ENCODE peak calls at places on chromosomes 7 and 10, in five cellular contexts. T is hepatocyte, Q is MCF 10A, F is suprapubic skin, M is cardiac muscle cell. K is an unnamed sample.

GRCh38 chr10:133422223-133422820 is 2.1 kb downstream of the SPRN start:
- DNase-seq in T (no peak), Q (no peak), F (no peak), M (no peak), K (no peak)

GRCh38 chr7:11524476-11525398 is 307.3 kb downstream of the THSD7A start:
- DNase-seq in T (no peak), Q (no peak), F (no peak), M (no peak), K (no peak)

GRCh38 chr7:39271386-39271785 is 293.7 kb downstream of the POU6F2 start:
- DNase-seq in T (peak), Q (peak), F (no peak), M (peak), K (no peak)

GRCh38 chr7:28921822-28922221 is 36.3 kb downstream of the TRIL start:
- DNase-seq in T (peak), Q (peak), F (no peak), M (peak), K (peak)

GRCh38 chr7:133051066-133051465 is 30.8 kb downstream of the CHCHD3 start:
- DNase-seq in T (peak), Q (peak), F (no peak), M (peak), K (no peak)

GRCh38 chr7:102146989-102147388 is 139.7 kb upstream of the SH2B2 start:
- DNase-seq in T (no peak), Q (no peak), F (no peak), M (no peak), K (no peak)

GRCh38 chr7:130426541-130426940 is 14.3 kb downstream of the CEP41 start:
- DNase-seq in T (no peak), Q (no peak), F (no peak), M (no peak), K (no peak)

GRCh38 chr10:43942096-43942885 is 293.6 kb upstream of the ZNF32 start:
- DNase-seq in T (no peak), Q (no peak), F (peak), M (peak), K (peak)

GRCh38 chr7:25843467-25843866 is 308.5 kb upstream of the NFE2L3 start:
- DNase-seq in T (no peak), Q (no peak), F (no peak), M (no peak), K (no peak)

GRCh38 chr10:28266449-28267224 is 36.2 kb downstream of the MPP7 start:
- DNase-seq in T (no peak), Q (no peak), F (no peak), M (no peak), K (no peak)

GRCh38 chr7:1954366-1955004 is 278.3 kb downstream of the MAD1L1 start:
- DNase-seq in T (no peak), Q (no peak), F (no peak), M (no peak), K (no peak)

GRCh38 chr7:10483671-10484070 is 490.0 kb upstream of the PHF14 start:
- DNase-seq in T (no peak), Q (peak), F (no peak), M (no peak), K (no peak)

DNA sequence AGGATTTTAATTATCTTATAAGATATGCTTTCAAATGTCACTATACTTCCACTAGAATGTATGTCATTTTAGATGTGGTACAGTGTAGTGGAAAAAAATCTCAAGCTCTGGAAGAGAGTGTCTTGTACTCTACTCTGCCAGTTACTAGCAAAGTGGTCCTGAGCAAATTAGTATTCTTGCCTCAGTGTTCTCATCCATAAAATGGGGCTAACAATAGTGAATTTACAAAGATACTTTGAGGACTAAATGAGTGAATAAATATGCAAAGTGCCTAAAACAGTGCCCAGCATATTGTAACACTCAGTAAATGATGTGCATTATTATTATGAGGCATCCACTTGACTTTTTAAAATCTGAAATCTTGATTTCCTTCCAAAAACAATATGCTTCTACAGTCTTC is 488.9 kb upstream of the PHF14 start:
- DNase-seq in T (no peak), Q (no peak), F (no peak), M (no peak), K (no peak)
- TF ChIP-seq CTCF in T (no peak), Q (no peak), F (no peak), M (no peak), K (no peak)

GRCh38 chr7:117946201-117946633 is 73.0 kb upstream of the CTTNBP2 start:
- DNase-seq in T (no peak), Q (peak), F (no peak), M (no peak), K (no peak)

GRCh38 chr7:117951285-117951684 is 78.0 kb upstream of the CTTNBP2 start:
- DNase-seq in T (no peak), Q (peak), F (no peak), M (no peak), K (no peak)

GRCh38 chr7:117950601-117951278 is 77.5 kb upstream of the CTTNBP2 start:
- DNase-seq in T (peak), Q (peak), F (no peak), M (no peak), K (no peak)

GRCh38 chr7:117951711-117952280 is 78.6 kb upstream of the CTTNBP2 start:
- DNase-seq in T (no peak), Q (peak), F (no peak), M (no peak), K (no peak)

GRCh38 chr7:117949232-117949631 is 76.0 kb upstream of the CTTNBP2 start:
- DNase-seq in T (peak), Q (peak), F (no peak), M (no peak), K (no peak)
- TF ChIP-seq CTCF in T (no peak), Q (no peak), F (no peak), M (no peak), K (no peak)

GRCh38 chr10:126902157-126902556 is 3.1 kb upstream of the DOCK1 start:
- DNase-seq in T (peak), Q (peak), F (no peak), M (no peak), K (no peak)
- TF ChIP-seq CTCF in T (no peak), Q (peak), F (no peak), M (peak), K (no peak)

DNA sequence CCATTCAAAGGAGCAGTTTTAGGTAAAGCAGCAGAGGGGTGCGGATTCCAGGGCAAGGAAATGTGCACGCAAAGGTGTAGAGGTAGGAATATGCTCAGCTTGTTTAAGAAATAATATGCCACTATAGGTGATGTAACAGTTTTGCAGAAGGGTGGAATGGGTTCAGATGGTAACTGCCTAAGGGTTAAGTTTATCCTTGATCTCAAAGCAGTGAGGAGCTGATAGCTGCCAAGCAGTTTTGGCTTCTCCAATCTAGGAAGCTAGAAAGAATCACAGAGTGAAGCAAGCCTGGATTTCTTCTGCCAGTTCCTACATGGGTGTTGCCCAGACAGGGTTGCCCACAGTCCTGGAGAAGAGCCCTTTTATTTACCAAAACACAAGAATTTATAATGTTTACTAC is 6.0 kb downstream of the ACADSB start:
- DNase-seq in T (no peak), Q (peak), F (no peak), M (no peak), K (no peak)
- TF ChIP-seq CTCF in T (no peak), Q (no peak), F (no peak), M (no peak), K (no peak)

GRCh38 chr7:27367179-27367929 is 124.8 kb downstream of the EVX1 start:
- DNase-seq in T (peak), Q (no peak), F (no peak), M (no peak), K (no peak)
- TF ChIP-seq CTCF in T (no peak), Q (no peak), F (no peak), M (no peak), K (no peak)

GRCh38 chr10:15567952-15568351 is 151.8 kb downstream of the ITGA8 start:
- DNase-seq in T (no peak), Q (no peak), F (no peak), M (no peak), K (no peak)

GRCh38 chr10:15571570-15571969 is 148.2 kb downstream of the ITGA8 start:
- DNase-seq in T (peak), Q (peak), F (no peak), M (peak), K (no peak)
- TF ChIP-seq CTCF in T (no peak), Q (no peak), F (no peak), M (no peak), K (no peak)

GRCh38 chr7:88792361-88792760 is 3.2 kb downstream of the TEX47 start:
- DNase-seq in T (no peak), Q (no peak), F (no peak), M (no peak), K (no peak)

GRCh38 chr7:88795553-88795952 is at the start of gene TEX47:
- DNase-seq in T (no peak), Q (peak), F (no peak), M (peak), K (no peak)

GRCh38 chr7:88787777-88788176 is 7.8 kb downstream of the TEX47 start:
- DNase-seq in T (no peak), Q (no peak), F (no peak), M (no peak), K (no peak)

GRCh38 chr7:88791891-88792290 is 3.6 kb downstream of the TEX47 start:
- DNase-seq in T (peak), Q (no peak), F (no peak), M (peak), K (no peak)

DNA sequence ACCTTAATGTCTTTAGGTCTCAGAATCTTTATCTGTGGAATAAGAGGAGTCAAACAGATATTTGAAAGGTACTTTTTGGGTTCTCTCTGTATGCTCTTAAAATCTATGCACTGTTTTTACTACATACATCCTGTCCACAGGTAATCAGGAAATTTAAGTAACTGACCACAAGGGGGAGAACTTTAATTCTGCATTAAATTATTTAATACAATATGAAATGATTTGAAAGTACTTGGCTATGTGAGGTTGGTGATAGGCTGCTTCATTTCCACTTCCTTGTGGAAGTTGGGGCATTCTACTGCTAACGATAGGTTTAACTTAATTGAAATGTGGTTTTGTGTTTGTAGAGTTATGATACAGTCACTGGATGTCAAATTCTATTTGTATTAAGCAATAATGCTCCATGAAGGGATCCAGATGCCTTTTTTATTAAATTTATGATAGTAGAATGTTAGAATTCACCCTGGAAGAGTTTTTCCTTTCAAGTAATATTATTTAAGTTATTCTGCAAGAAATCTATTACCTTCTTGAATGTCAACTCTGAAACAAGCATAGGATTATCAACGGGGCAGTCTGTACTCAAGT is 6.0 kb downstream of the TEX47 start:
- DNase-seq in T (peak), Q (peak), F (no peak), M (peak), K (no peak)
- TF ChIP-seq CTCF in T (peak), Q (peak), F (peak), M (peak), K (peak)

GRCh38 chr7:134777470-134777869 is 2.0 kb upstream of the CALD1 start:
- DNase-seq in T (no peak), Q (no peak), F (no peak), M (no peak), K (no peak)
- TF ChIP-seq CTCF in T (no peak), Q (no peak), F (no peak), M (no peak), K (no peak)

K was measured in endothelial cell.